ENCODE peak calls at places on chromosomes 11 and 22, in five cellular contexts. X is spleen, F is GM23338, J is upper lobe of right lung, D is pancreas. Z is an unnamed sample.

GRCh38 chr22:49116486-49116885 is 711.2 kb downstream of the BRD1 start:
- DNase-seq in X (no peak), F (no peak), D (no peak), J (no peak), Z (peak)

GRCh38 chr22:27113211-27114030 is 456.0 kb downstream of the MIAT start:
- DNase-seq in J (no peak), D (no peak), F (no peak), X (no peak), Z (peak)

GRCh38 chr11:65710424-65710823 is 1.6 kb upstream of the KAT5 start:
- DNase-seq in J (no peak), X (no peak), F (no peak), D (no peak), Z (no peak)

GRCh38 chr11:64661146-64661545 is 61.9 kb downstream of the NRXN2 start:
- DNase-seq in X (no peak), D (no peak), F (no peak), J (no peak), Z (peak)

GRCh38 chr22:50114221-50114981 is 24.6 kb downstream of the MOV10L1 start:
- DNase-seq in F (no peak), X (no peak), J (peak), D (no peak), Z (peak)

GRCh38 chr11:113339909-113340569 is 25.7 kb downstream of the TTC12 start:
- DNase-seq in D (no peak), J (no peak), F (no peak), X (no peak), Z (no peak)

GRCh38 chr11:100612766-100613165 is 74.3 kb upstream of the ARHGAP42 start:
- DNase-seq in D (no peak), X (no peak), J (no peak), F (no peak), Z (no peak)

GRCh38 chr11:67649634-67650540 is 643 bp downstream of the ACY3 start:
- DNase-seq in X (no peak), J (no peak), D (no peak), F (no peak), Z (peak)

GRCh38 chr22:39996732-39997131 is 2.0 kb downstream of the FAM83F start:
- DNase-seq in D (no peak), F (no peak), X (no peak), J (no peak), Z (no peak)

GRCh38 chr22:36457688-36458450 is 23.6 kb downstream of the TXN2 start:
- DNase-seq in X (peak), J (no peak), F (no peak), D (no peak), Z (peak)

GRCh38 chr22:41302016-41302767 is 867 bp downstream of the ZC3H7B start:
- DNase-seq in X (peak), D (peak), F (peak), J (peak), Z (peak)

GRCh38 chr11:135019343-135019742 is 607.3 kb upstream of the B3GAT1 start:
- DNase-seq in D (no peak), X (no peak), J (no peak), F (no peak), Z (no peak)

GRCh38 chr11:533049-533585 is 2.3 kb downstream of the HRAS start:
- DNase-seq in X (peak), D (peak), J (peak), F (no peak), Z (peak)

DNA sequence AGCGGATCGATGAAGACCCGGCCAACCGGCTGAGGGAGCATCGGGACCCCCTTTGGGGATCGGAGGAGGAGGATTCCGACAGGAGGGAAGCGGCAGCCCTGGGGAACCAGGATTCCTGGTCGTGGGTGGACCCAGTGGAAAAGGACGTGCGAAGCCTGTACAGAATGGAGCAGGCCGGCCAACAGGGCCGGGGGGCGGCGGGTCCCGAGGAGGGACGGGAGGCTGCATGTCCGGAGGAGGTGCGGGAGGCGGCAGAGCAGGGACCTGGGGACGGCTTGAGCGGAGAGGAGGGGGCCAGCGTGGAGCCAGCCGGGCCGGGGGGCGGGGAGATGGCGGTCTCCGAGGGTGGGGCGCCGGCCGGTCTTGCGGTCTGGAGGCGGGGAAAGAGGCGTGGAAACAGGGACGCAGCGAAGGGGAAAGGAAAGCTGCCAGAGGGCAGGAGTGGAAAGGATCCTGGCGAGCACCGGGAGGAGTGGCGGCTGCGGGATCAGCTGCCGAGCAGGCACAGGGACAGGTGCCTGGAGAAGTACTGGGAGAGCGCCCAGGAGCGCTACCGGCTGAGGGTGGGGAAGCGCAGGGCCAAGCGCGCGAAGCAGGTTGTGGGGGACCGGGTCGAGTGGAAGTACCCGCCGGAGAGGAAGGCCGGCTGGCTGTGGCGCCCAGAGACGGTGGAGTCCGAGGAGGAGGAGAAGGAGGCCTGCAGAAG is at the start of gene ANO5:
- DNase-seq in D (peak), X (peak), J (peak), F (peak), Z (peak)
- H3K27ac ChIP-seq in D (peak), X (peak), J (peak), F (peak), Z (no peak)

DNA sequence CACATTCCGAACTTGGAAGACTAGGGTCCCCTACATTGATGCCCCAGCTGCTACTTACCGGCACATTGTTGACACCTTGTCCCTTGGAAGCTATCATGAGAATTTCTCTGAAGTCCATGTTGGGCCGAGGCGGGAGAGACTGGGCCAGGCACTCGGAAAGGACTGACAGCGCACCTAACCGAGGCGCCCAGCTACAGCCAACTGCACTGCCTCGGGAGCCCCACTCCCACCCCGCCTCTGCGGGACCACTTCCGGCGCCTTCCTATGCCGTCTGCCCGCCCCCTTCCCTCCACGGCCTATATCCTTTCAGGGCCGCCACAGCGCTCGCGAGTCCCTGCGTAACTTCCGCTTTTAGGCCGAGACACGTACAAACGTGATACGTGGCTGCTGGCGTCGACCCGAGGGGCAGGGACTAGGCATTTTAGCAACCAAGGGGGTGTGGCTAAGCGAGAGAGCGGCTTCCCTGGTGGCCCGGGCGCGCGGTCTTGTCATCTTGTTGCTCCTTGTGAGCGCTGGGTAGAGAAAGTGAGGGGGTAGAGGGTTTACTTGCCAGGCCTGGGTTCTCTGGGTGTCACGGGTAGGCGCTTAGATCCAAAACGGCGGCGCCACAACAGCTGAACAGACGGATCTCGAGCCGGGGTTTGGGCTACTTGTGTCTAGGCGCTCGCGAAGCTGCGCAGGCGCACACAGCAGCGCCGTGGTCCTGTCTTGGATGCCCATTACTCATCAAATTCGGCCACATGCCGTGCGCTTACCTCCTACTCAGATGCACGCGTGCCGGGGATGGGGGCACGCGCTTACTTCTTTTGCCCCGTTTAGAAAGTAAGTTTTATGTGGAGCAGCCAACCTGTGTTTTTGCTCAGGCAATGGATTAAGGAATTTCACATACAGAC is at the start of gene SPTY2D1:
- DNase-seq in F (peak), D (peak), J (peak), X (peak), Z (peak)
- TF ChIP-seq CTCF in F (no peak), D (no peak), J (peak), X (no peak), Z (no peak)

DNA sequence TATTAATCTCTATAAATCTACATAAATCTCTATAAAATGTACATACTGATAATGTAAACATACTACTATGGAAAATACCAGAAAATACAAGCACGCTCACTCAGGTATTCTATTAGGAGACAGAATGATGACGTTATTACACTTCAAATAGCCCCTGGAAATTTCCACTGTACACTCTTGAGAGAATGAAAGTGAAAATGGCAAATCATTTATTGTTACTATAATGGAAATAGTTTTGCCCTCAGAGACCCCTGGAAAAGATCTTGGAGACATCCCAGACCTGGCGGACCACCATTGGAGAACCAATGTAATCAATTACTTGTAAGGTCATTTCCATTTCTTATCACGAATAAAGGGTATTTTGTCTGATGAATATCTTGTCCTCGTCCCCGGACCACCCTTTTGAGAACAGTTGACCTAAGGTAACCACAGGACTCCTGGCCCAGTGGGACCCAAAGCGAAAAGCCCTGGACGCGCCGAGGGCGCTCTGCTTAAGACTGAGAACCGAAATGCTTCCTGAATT is 509 bp upstream of the PRRG4 start:
- DNase-seq in F (no peak), X (no peak), D (no peak), J (no peak), Z (peak)
- H3K27ac ChIP-seq in F (no peak), X (peak), D (peak), J (peak), Z (no peak)

DNA sequence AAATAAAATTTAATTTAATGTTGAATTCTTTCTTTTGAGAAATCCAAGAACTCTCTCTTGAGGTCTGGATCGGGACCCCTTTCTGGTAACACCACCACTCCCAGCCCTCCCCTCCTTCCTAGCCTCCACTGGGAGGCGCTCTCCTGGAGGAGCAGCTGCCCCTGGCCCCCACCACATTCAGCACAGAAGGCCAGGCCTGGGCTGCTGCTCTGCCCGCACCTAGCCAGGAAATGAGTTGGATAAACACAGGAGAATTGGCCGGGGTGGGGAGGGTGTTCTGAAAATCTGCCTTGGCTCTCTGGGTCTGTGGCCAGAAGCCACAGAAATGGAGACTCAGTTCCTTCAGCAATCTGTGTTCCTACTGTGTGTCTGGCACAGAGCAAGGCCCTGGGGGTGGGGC is 31.2 kb downstream of the C22orf42 start:
- DNase-seq in J (no peak), F (peak), D (no peak), X (no peak), Z (peak)
- TF ChIP-seq CTCF in J (no peak), F (peak), D (no peak), X (no peak), Z (no peak)

Z was measured in osteoblast.